ENCODE peak calls at places on chromosome 20, in six cellular contexts. Q, T, R, I, G and X are unnamed samples.

GRCh38 chr20:62449951-62450815 is 22.8 kb upstream of the RBBP8NL start:
- DNase-seq in R (no peak), Q (no peak), G (no peak), T (no peak), I (no peak), X (no peak)

GRCh38 chr20:24633026-24633425 is 163.6 kb downstream of the SYNDIG1 start:
- DNase-seq in T (no peak), G (no peak), Q (no peak), I (no peak), R (no peak), X (no peak)

GRCh38 chr20:38109657-38110524 is 55.2 kb downstream of the TGM2 start:
- DNase-seq in G (no peak), T (no peak), I (no peak), Q (no peak), R (peak), X (peak)

GRCh38 chr20:44739952-44740351 is 5.7 kb upstream of the KCNK15 start:
- DNase-seq in I (no peak), G (no peak), Q (no peak), R (no peak), T (no peak), X (no peak)

GRCh38 chr20:39778847-39779641 is 816.9 kb downstream of the DHX35 start:
- DNase-seq in R (peak), I (no peak), G (no peak), Q (no peak), T (no peak), X (no peak)

GRCh38 chr20:50996901-50997830 is 25.7 kb downstream of the KCNG1 start:
- DNase-seq in R (peak), Q (no peak), G (no peak), T (no peak), I (no peak), X (peak)

GRCh38 chr20:61400499-61400898 is 148.4 kb downstream of the CDH4 start:
- DNase-seq in Q (no peak), R (no peak), I (no peak), T (no peak), G (no peak), X (no peak)

GRCh38 chr20:6588296-6588695 is 179.2 kb upstream of the BMP2 start:
- DNase-seq in Q (no peak), T (no peak), I (no peak), G (no peak), R (peak), X (no peak)

GRCh38 chr20:45821942-45822341 is 5.2 kb downstream of the TNNC2 start:
- DNase-seq in G (no peak), R (no peak), I (no peak), Q (no peak), T (no peak), X (no peak)

GRCh38 chr20:24480523-24480922 is 11.1 kb downstream of the SYNDIG1 start:
- DNase-seq in G (no peak), I (no peak), T (no peak), R (no peak), Q (no peak), X (no peak)

GRCh38 chr20:4573564-4574355 is 147.9 kb upstream of the PRND start:
- DNase-seq in R (peak), Q (no peak), G (no peak), T (no peak), I (no peak), X (peak)

GRCh38 chr20:58043122-58043865 is 185.2 kb downstream of the ANKRD60 start:
- DNase-seq in R (no peak), I (no peak), T (no peak), Q (no peak), G (no peak), X (no peak)

GRCh38 chr20:15196580-15197255 is 859.3 kb upstream of the FLRT3 start:
- DNase-seq in Q (no peak), T (peak), I (no peak), G (no peak), R (no peak), X (no peak)

GRCh38 chr20:47585087-47585747 is 83.5 kb downstream of the NCOA3 start:
- DNase-seq in Q (no peak), T (peak), I (no peak), G (no peak), R (no peak), X (no peak)

GRCh38 chr20:50415516-50416268 is 94.5 kb upstream of the PTPN1 start:
- DNase-seq in G (no peak), Q (no peak), T (no peak), I (no peak), R (peak), X (peak)

GRCh38 chr20:24977336-24977735 is 15.2 kb downstream of the APMAP start:
- DNase-seq in Q (no peak), G (no peak), T (no peak), R (no peak), I (no peak), X (no peak)